ENCODE peak calls at places on chromosomes 7 and 10, in eight cellular contexts. E is transverse colon, J is A549, Y is body of pancreas, N is Peyer's patch, L is spleen, Z is upper lobe of left lung, H is esophagus squamous epithelium. O is an unnamed sample. For H3K4me1, the result is how much of the 10 kb centered on the place peaks cover.

GRCh38 chr10:112821042-112821441 is 129.0 kb upstream of the TCF7L2 start:
- DNase-seq in E (no peak), J (no peak), Y (peak), N (no peak), L (no peak), Z (peak), H (no peak), O (no peak)

GRCh38 chr10:19862811-19863515 is 46.7 kb downstream of the PLXDC2 start:
- DNase-seq in E (no peak), J (no peak), Y (no peak), N (no peak), L (no peak), Z (no peak), H (no peak), O (no peak)

GRCh38 chr10:58367049-58367448 is 18.2 kb upstream of the TFAM start:
- DNase-seq in E (no peak), J (no peak), Y (no peak), N (no peak), L (no peak), Z (no peak), H (no peak), O (no peak)

GRCh38 chr10:72087392-72087968 is 871 bp downstream of the SPOCK2 start:
- DNase-seq in E (peak), J (no peak), Y (no peak), N (peak), L (peak), Z (peak), H (no peak), O (no peak)

GRCh38 chr7:100675581-100676350 is 2.2 kb downstream of the GNB2 start:
- DNase-seq in E (peak), J (peak), Y (peak), N (peak), L (peak), Z (peak), H (peak), O (peak)

GRCh38 chr10:13883843-13884444 is 297.2 kb downstream of the PRPF18 start:
- DNase-seq in E (no peak), J (no peak), Y (no peak), N (no peak), L (no peak), Z (no peak), H (no peak), O (no peak)

GRCh38 chr7:128755816-128756476 is 16.8 kb downstream of the CALU start:
- DNase-seq in E (no peak), J (no peak), Y (no peak), N (no peak), L (no peak), Z (no peak), H (no peak), O (no peak)

GRCh38 chr7:1248077-1248458 is 15.4 kb downstream of the UNCX start:
- DNase-seq in E (no peak), J (no peak), Y (no peak), N (no peak), L (no peak), Z (no peak), H (no peak), O (no peak)

GRCh38 chr7:93973134-93973533 is 31.0 kb downstream of the BET1 start:
- DNase-seq in E (no peak), J (no peak), Y (no peak), N (no peak), L (no peak), Z (no peak), H (no peak), O (no peak)

GRCh38 chr10:113273151-113273876 is 279.5 kb upstream of the HABP2 start:
- DNase-seq in E (peak), J (no peak), Y (peak), N (no peak), L (peak), Z (peak), H (no peak), O (no peak)

GRCh38 chr7:149398195-149398820 is 62.6 kb downstream of the ZNF777 start:
- DNase-seq in E (no peak), J (no peak), Y (no peak), N (no peak), L (no peak), Z (peak), H (no peak), O (no peak)

GRCh38 chr10:18665815-18666558 is 6.8 kb downstream of the ARL5B start:
- DNase-seq in E (no peak), J (no peak), Y (no peak), N (no peak), L (no peak), Z (no peak), H (no peak), O (no peak)

GRCh38 chr7:129785457-129786178 is 167.1 kb downstream of the UBE2H start:
- DNase-seq in E (no peak), J (no peak), Y (no peak), N (no peak), L (peak), Z (no peak), H (no peak), O (no peak)

GRCh38 chr10:92691591-92692084 is 1.9 kb downstream of the HHEX start:
- DNase-seq in E (peak), J (no peak), Y (peak), N (peak), L (peak), Z (peak), H (peak), O (no peak)

GRCh38 chr10:131766096-131766495 is 134.7 kb upstream of the PPP2R2D start:
- DNase-seq in E (no peak), J (no peak), Y (no peak), N (no peak), L (peak), Z (no peak), H (no peak), O (no peak)

GRCh38 chr7:99563650-99564049 is 5.2 kb downstream of the ZNF655 start:
- DNase-seq in E (no peak), J (peak), Y (no peak), N (no peak), L (no peak), Z (no peak), H (no peak), O (no peak)

GRCh38 chr7:85529831-85530230 is 343.0 kb upstream of the SEMA3D start:
- DNase-seq in E (no peak), J (no peak), Y (no peak), N (no peak), L (no peak), Z (no peak), H (no peak), O (no peak)

GRCh38 chr7:95688931-95689453 is 83.4 kb upstream of the DYNC1I1 start:
- DNase-seq in E (no peak), J (no peak), Y (no peak), N (no peak), L (no peak), Z (no peak), H (no peak), O (no peak)

GRCh38 chr7:157857578-157858075 is 520.8 kb downstream of the DNAJB6 start:
- DNase-seq in E (no peak), J (no peak), Y (no peak), N (no peak), L (peak), Z (no peak), H (no peak), O (peak)

GRCh38 chr7:29017666-29018065 is 59.5 kb upstream of the TRIL start:
- DNase-seq in E (no peak), J (no peak), Y (no peak), N (no peak), L (no peak), Z (no peak), H (no peak), O (no peak)

DNA sequence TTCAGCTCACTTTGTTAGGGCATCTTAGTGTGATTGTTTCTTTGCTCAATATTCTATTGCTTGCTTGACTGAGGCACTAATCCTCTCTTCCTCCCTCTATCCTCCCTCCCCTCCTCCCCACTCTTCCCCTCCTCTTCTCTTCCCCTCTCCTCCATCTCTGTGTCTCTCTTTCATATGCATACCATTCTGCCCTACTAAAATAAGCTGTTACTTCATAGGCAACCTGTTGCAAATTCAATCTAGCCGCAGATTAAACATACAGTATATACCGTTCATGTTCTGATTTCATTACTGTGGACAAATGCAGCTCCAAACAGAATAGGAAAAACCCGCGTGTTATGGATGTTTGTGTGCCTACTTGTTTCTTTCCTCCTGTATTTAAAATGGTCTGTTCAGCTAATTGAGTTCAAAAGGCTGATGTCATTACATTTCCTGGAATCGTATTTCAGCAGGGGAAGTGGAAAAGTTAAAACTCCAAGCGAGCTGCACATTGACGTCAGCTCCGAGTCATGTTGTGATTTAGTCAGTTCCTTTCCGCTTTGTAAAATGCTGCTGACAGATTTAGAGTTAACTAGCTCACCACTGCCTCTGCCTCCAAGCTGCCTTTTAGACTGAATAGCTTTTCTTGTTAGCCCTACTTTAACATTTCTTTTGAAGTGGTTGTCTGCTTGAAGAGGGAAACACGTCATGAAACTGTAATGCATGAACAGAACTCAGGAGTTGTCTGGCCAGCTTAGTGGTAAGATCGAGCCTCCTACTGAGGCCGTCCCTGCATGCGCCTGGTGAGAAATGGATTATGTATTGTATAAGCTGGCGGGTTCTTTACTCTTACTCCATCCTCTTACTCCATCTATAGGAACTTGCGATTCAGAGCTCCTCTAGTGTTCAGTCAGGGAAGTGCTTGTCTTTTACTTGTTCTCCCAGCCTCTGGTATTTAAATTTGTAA is 69.0 kb downstream of the CREM start:
- DNase-seq in E (peak), J (peak), Y (peak), N (peak), L (peak), Z (no peak), H (no peak), O (peak)
- TF ChIP-seq POLR2A in E (peak), J (no peak), Y (peak), N (no peak), L (peak), Z (no peak), H (no peak), O (peak)

GRCh38 chr7:150404785-150405583 is 25.9 kb downstream of the ZNF775 start:
- DNase-seq in E (peak), J (peak), Y (peak), N (peak), L (peak), Z (peak), H (peak), O (peak)
- H3K4me1 ChIP-seq in E (under half), J (under half), Y (half or more), N (under half), L (under half), Z (under half), H (under half), O (under half)

GRCh38 chr10:91632671-91633550 is at the start of gene PPP1R3C:
- DNase-seq in E (peak), J (peak), Y (peak), N (peak), L (peak), Z (peak), H (no peak), O (peak)
- TF ChIP-seq POLR2A in E (peak), J (peak), Y (peak), N (no peak), L (no peak), Z (no peak), H (no peak), O (no peak)

GRCh38 chr7:131335639-131336400 is 8.1 kb downstream of the MKLN1 start:
- DNase-seq in E (no peak), J (no peak), Y (no peak), N (no peak), L (no peak), Z (no peak), H (no peak), O (no peak)
- H3K4me1 ChIP-seq in E (under half), J (under half), Y (under half), N (under half), L (under half), Z (under half), H (under half), O (under half)

O was measured in breast epithelium.